ENCODE peak calls at places on chromosome 10, in seven cellular contexts. G is tibial nerve, I is DND-41, L is left lung, N is WERI-Rb-1, A is hepatocyte, E is left ventricle myocardium inferior. T is an unnamed sample. For H3K27me3, the result is how much of the 10 kb centered on the place peaks cover.

GRCh38 chr10:120490288-120490687 is 33.3 kb downstream of the PLPP4 start:
- DNase-seq in G (no peak), I (no peak), L (no peak), N (no peak), A (no peak), E (no peak), T (no peak)

GRCh38 chr10:86375204-86375603 is 8.6 kb upstream of the GRID1 start:
- DNase-seq in G (no peak), I (no peak), L (no peak), N (peak), A (no peak), E (no peak), T (no peak)

GRCh38 chr10:36448760-36449681 is 676.4 kb upstream of the ANKRD30A start:
- DNase-seq in G (no peak), I (no peak), L (no peak), N (no peak), A (no peak), E (no peak), T (no peak)

GRCh38 chr10:76523798-76524231 is 1092.4 kb downstream of the LRMDA start:
- DNase-seq in G (no peak), I (no peak), L (no peak), N (no peak), A (no peak), E (no peak), T (no peak)

GRCh38 chr10:12533151-12533550 is 183.8 kb downstream of the CAMK1D start:
- DNase-seq in G (no peak), I (no peak), L (no peak), N (no peak), A (no peak), E (no peak), T (no peak)

GRCh38 chr10:127424594-127425264 is 124.4 kb upstream of the NPS start:
- DNase-seq in G (no peak), I (no peak), L (no peak), N (no peak), A (no peak), E (peak), T (no peak)

GRCh38 chr10:69265521-69265920 is 12.8 kb upstream of the HK1 start:
- DNase-seq in G (no peak), I (no peak), L (no peak), N (no peak), A (no peak), E (no peak), T (no peak)

GRCh38 chr10:108598320-108598695 is 1325.0 kb downstream of the XPNPEP1 start:
- DNase-seq in G (no peak), I (no peak), L (no peak), N (peak), A (no peak), E (no peak), T (no peak)

GRCh38 chr10:77228559-77228958 is 409.0 kb downstream of the KCNMA1 start:
- DNase-seq in G (no peak), I (no peak), L (no peak), N (no peak), A (no peak), E (no peak), T (no peak)

GRCh38 chr10:86506499-86506898 is 15.1 kb downstream of the WAPL start:
- DNase-seq in G (no peak), I (no peak), L (no peak), N (no peak), A (no peak), E (no peak), T (no peak)

GRCh38 chr10:34194259-34194658 is 620.8 kb downstream of the PARD3 start:
- DNase-seq in G (peak), I (no peak), L (no peak), N (no peak), A (peak), E (no peak), T (no peak)

GRCh38 chr10:104589431-104589830 is 51.7 kb upstream of the SORCS3 start:
- DNase-seq in G (no peak), I (no peak), L (no peak), N (no peak), A (no peak), E (no peak), T (no peak)

GRCh38 chr10:2262333-2262732 is 525.0 kb upstream of the ADARB2 start:
- DNase-seq in G (no peak), I (no peak), L (no peak), N (no peak), A (no peak), E (no peak), T (no peak)

GRCh38 chr10:132942740-132943554 is 577 bp upstream of the CFAP46 start:
- DNase-seq in G (no peak), I (no peak), L (no peak), N (no peak), A (no peak), E (no peak), T (peak)
- H3K27me3 ChIP-seq in G (half or more), I (under half), L (under half), N (under half), A (under half), E (half or more), T (under half)

DNA sequence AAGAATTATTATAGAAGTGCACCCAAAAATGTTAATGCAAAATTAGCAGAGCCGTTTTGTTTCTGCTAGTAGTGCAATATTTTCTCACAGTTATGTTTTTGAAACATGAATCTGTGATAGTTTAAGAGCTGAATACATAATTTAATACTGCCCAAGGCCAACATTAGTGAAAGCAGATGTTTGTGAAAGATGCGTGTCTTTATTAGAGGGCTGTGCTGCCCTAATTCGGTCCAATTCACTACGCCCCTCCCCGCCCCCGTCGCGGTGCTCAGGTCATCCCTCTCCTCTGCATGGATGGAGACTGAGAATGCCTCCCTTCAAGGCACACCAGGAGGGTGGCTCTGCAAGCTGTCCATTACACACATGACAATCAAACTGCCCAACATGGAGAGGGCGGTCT is 172.0 kb downstream of the TEX36 start:
- DNase-seq in G (no peak), I (no peak), L (no peak), N (no peak), A (no peak), E (no peak), T (no peak)
- H3K27ac ChIP-seq in G (no peak), I (no peak), L (no peak), N (no peak), A (no peak), E (no peak), T (no peak)

DNA sequence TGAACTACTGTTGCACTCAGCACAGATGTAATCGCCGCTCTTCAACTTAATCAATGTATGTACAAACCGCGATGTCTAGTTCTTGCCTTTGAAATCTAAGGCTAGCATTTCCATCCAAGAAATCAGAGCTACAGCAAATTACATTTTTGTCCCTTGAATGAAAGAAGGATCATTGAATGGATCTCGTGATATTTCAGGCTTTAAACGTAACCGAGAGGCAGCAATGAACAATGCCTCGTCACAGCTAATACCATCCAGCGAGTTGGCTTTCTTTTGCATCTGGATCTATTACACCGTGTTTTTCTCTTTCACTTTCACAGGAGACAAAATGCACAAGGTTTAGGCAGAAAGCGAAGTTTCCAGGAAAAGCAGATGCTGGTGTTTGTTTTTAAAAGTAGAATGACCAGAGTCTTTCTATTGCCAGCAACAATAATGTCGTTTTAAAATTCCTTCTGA is 5.5 kb downstream of the SKIDA1 start:
- DNase-seq in G (no peak), I (no peak), L (no peak), N (no peak), A (peak), E (no peak), T (no peak)
- H3K27me3 ChIP-seq in G (under half), I (half or more), L (under half), N (under half), A (under half), E (under half), T (under half)

GRCh38 chr10:119284679-119285096 is 77.3 kb downstream of the GRK5 start:
- DNase-seq in G (peak), I (no peak), L (no peak), N (no peak), A (no peak), E (peak), T (peak)
- H3K27ac ChIP-seq in G (peak), I (peak), L (no peak), N (no peak), A (no peak), E (peak), T (peak)

GRCh38 chr10:79588800-79589199 is 21.9 kb upstream of the SFTPA1 start:
- DNase-seq in G (no peak), I (no peak), L (no peak), N (no peak), A (no peak), E (no peak), T (no peak)

GRCh38 chr10:79583488-79584024 is 23.3 kb upstream of the SFTPA2 start:
- DNase-seq in G (no peak), I (no peak), L (no peak), N (no peak), A (no peak), E (no peak), T (no peak)

GRCh38 chr10:79585870-79586527 is 24.7 kb upstream of the SFTPA1 start:
- DNase-seq in G (no peak), I (no peak), L (peak), N (no peak), A (no peak), E (no peak), T (no peak)

GRCh38 chr10:79582096-79582495 is 21.9 kb upstream of the SFTPA2 start:
- DNase-seq in G (no peak), I (no peak), L (no peak), N (peak), A (no peak), E (no peak), T (no peak)

GRCh38 chr10:79586933-79587332 is 23.8 kb upstream of the SFTPA1 start:
- DNase-seq in G (no peak), I (no peak), L (no peak), N (no peak), A (no peak), E (no peak), T (no peak)
- H3K27me3 ChIP-seq in G (under half), I (under half), L (under half), N (under half), A (under half), E (under half), T (under half)

DNA sequence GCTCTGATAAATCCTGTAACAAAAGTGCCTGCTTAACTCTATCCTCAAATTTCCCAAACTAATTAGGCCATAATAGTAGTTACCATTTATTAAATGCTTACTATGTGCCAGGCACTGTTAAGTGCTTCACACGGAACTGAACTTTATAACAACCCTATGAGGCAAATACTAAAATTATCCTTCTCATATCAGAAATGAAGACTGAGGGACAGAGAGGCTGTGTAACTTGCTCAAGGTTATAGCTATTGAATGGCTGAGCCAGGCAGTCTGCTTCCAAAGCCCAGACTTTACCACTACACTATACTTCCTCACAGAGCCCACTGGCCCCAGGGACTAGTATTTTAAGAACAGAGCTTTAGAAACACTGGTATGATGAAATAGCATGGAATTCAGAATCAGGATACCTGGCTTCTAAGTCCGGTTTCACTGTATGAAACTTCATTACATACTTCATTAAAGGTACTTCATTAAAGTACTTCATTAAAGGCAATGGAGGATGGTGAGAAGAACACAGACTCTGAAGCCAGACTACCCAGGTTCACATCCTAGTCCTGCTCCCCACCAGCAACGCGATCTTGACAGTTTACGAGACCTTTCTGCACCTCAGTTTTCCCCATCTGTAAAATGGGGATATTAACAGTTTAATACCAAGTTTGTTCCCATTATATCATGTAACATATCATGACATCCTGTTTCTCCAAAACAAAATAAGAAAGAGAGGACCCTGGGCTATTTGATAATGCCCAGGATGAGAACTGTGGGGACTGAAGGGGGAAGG is 19.6 kb downstream of the ANXA11 start:
- DNase-seq in G (no peak), I (no peak), L (no peak), N (no peak), A (no peak), E (no peak), T (no peak)
- H3K27ac ChIP-seq in G (peak), I (no peak), L (no peak), N (no peak), A (peak), E (peak), T (no peak)

DNA sequence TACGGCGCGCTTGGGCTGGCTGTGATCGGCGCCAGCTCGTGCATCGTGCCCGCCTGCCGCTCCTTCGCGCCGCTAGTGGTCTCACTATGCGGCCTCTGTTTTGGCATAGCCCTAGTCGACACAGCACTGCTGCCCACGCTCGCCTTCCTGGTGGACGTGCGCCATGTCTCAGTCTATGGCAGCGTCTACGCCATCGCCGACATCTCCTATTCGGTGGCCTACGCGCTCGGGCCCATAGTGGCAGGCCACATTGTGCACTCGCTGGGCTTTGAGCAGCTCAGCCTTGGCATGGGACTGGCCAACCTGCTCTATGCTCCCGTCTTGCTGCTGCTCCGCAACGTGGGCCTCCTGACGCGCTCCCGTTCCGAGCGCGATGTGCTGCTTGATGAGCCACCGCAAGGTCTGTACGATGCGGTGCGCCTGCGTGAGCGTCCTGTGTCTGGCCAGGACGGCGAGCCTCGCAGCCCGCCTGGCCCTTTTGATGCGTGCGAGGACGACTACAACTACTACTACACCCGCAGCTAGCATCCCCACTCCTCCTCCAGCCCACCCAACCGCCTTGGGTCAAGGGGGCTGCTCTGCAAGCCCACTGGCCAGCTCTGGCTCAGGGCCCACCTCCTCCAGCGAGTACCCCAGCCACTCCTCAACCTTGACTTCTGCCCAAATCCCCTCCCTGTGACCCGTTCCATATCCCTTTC is 1.9 kb downstream of the SLC18A3 start:
- DNase-seq in G (no peak), I (no peak), L (no peak), N (no peak), A (no peak), E (no peak), T (peak)
- H3K27me3 ChIP-seq in G (half or more), I (under half), L (half or more), N (under half), A (half or more), E (half or more), T (under half)

GRCh38 chr10:24153016-24153415 is 55.9 kb upstream of the KIAA1217 start:
- DNase-seq in G (no peak), I (no peak), L (no peak), N (no peak), A (peak), E (no peak), T (no peak)
- H3K27ac ChIP-seq in G (no peak), I (no peak), L (no peak), N (no peak), A (no peak), E (no peak), T (no peak)